ENCODE peak calls at places on chromosome 2, in six cellular contexts. T is effector CD4-positive, alpha-beta T cell; M is neural crest cell; C is CD4-positive, alpha-beta T cell; L is GM12865; F is left lobe of liver. P is an unnamed sample.

GRCh38 chr2:47520825-47521665 is 118.1 kb downstream of the MSH2 start:
- DNase-seq in T (peak), M (no peak), C (peak), L (peak), F (no peak), P (peak)

GRCh38 chr2:205427112-205427511 is 255.2 kb upstream of the NRP2 start:
- DNase-seq in T (no peak), M (no peak), C (no peak), L (no peak), F (no peak), P (no peak)

GRCh38 chr2:128626758-128627515 is 308.3 kb upstream of the HS6ST1 start:
- DNase-seq in T (no peak), M (no peak), C (no peak), L (no peak), F (no peak), P (no peak)

GRCh38 chr2:148907085-148907785 is 32.2 kb downstream of the KIF5C start:
- DNase-seq in T (no peak), M (no peak), C (no peak), L (peak), F (no peak), P (no peak)

GRCh38 chr2:187403568-187404260 is 44.3 kb downstream of the CALCRL start:
- DNase-seq in T (no peak), M (no peak), C (no peak), L (no peak), F (no peak), P (no peak)

GRCh38 chr2:99255491-99256318 is at the start of gene LYG2:
- DNase-seq in T (no peak), M (no peak), C (no peak), L (no peak), F (no peak), P (no peak)

GRCh38 chr2:230887361-230887760 is 22.6 kb downstream of the ITM2C start:
- DNase-seq in T (no peak), M (no peak), C (no peak), L (no peak), F (no peak), P (no peak)

GRCh38 chr2:128286011-128286721 is 32.5 kb downstream of the HS6ST1 start:
- DNase-seq in T (no peak), M (no peak), C (no peak), L (no peak), F (no peak), P (no peak)

GRCh38 chr2:85409719-85410583 is at the start of gene CAPG:
- DNase-seq in T (no peak), M (no peak), C (no peak), L (peak), F (no peak), P (peak)

GRCh38 chr2:101113441-101114267 is 37.5 kb downstream of the TBC1D8 start:
- DNase-seq in T (no peak), M (no peak), C (no peak), L (peak), F (no peak), P (peak)

GRCh38 chr2:241666627-241667400 is 19.8 kb downstream of the DTYMK start:
- DNase-seq in T (no peak), M (peak), C (no peak), L (no peak), F (no peak), P (no peak)

GRCh38 chr2:150674283-150674682 is 186.8 kb upstream of the RND3 start:
- DNase-seq in T (no peak), M (no peak), C (no peak), L (no peak), F (no peak), P (no peak)

GRCh38 chr2:30459140-30459539 is 12.1 kb downstream of the LCLAT1 start:
- DNase-seq in T (no peak), M (no peak), C (no peak), L (no peak), F (no peak), P (no peak)

GRCh38 chr2:181196401-181196800 is 216.0 kb downstream of the UBE2E3 start:
- DNase-seq in T (no peak), M (no peak), C (no peak), L (no peak), F (no peak), P (no peak)